ENCODE peak calls at places on chromosomes 4 and X, in ten cellular contexts. S, L, E, B, I, A, U, W, K and Q are unnamed samples.

GRCh38 chrX:9466711-9467110 is 1.9 kb downstream of the TBL1X start:
- DNase-seq in S (no peak), L (no peak), E (no peak), B (no peak), I (no peak), A (no peak), U (no peak), W (no peak), K (no peak), Q (no peak)

GRCh38 chr4:113355550-113356371 is 306.3 kb downstream of the ANK2 start:
- DNase-seq in S (peak; percentile 85), L (peak; percentile 51), E (peak; percentile 82), B (no peak), I (peak; percentile 92), A (no peak), U (peak; percentile 51), W (no peak), K (peak; percentile 7), Q (no peak)

GRCh38 chrX:120617996-120618630 is 11.7 kb downstream of the C1GALT1C1 start:
- DNase-seq in S (no peak), L (no peak), E (no peak), B (no peak), I (no peak), A (no peak), U (no peak), W (no peak), K (no peak), Q (no peak)

GRCh38 chrX:137550561-137551305 is 15.2 kb upstream of the ZIC3 start:
- DNase-seq in S (no peak), L (no peak), E (no peak), B (peak; percentile 51), I (no peak), A (no peak), U (no peak), W (no peak), K (no peak), Q (no peak)

GRCh38 chr4:120218981-120219380 is 152.3 kb upstream of the MAD2L1 start:
- DNase-seq in S (no peak), L (no peak), E (no peak), B (no peak), I (no peak), A (no peak), U (no peak), W (no peak), K (no peak), Q (no peak)

GRCh38 chrX:132086717-132087116 is 41.1 kb downstream of the FRMD7 start:
- DNase-seq in S (peak; percentile 53), L (no peak), E (peak; percentile 48), B (no peak), I (peak; percentile 36), A (no peak), U (no peak), W (no peak), K (no peak), Q (no peak)

GRCh38 chrX:37926700-37927099 is 79.3 kb upstream of the DYNLT3 start:
- DNase-seq in S (peak; percentile 63), L (no peak), E (peak; percentile 41), B (no peak), I (peak; percentile 70), A (no peak), U (peak; percentile 32), W (no peak), K (no peak), Q (no peak)

GRCh38 chr4:48943387-48943786 is 36.8 kb upstream of the OCIAD2 start:
- DNase-seq in S (peak; percentile 33), L (no peak), E (peak; percentile 73), B (peak; percentile 67), I (no peak), A (no peak), U (peak; percentile 49), W (no peak), K (no peak), Q (no peak)

GRCh38 chr4:114780205-114780604 is 181.6 kb downstream of the UGT8 start:
- DNase-seq in S (peak; percentile 2), L (no peak), E (peak; percentile 45), B (peak; percentile 39), I (peak; percentile 8), A (no peak), U (peak; percentile 32), W (peak; percentile 10), K (no peak), Q (no peak)

GRCh38 chr4:168200685-168201084 is 108.3 kb downstream of the ANXA10 start:
- DNase-seq in S (peak; percentile 55), L (no peak), E (peak; percentile 74), B (no peak), I (no peak), A (no peak), U (no peak), W (no peak), K (no peak), Q (no peak)

GRCh38 chrX:102934624-102935023 is 2.4 kb upstream of the RAB40AL start:
- DNase-seq in S (peak; percentile 47), L (no peak), E (peak; percentile 35), B (no peak), I (peak; percentile 45), A (no peak), U (peak; percentile 2), W (no peak), K (no peak), Q (no peak)

GRCh38 chrX:45710081-45710801 is 509.6 kb upstream of the DIPK2B start:
- DNase-seq in S (peak; percentile 96), L (peak; percentile 14), E (peak; percentile 83), B (no peak), I (peak; percentile 59), A (no peak), U (peak; percentile 71), W (no peak), K (no peak), Q (no peak)

GRCh38 chrX:101452051-101452450 is 33.2 kb upstream of the ARMCX4 start:
- DNase-seq in S (peak; percentile 4), L (no peak), E (no peak), B (no peak), I (no peak), A (no peak), U (no peak), W (no peak), K (no peak), Q (no peak)